ENCODE peak calls at places on chromosome 11, in seven cellular contexts. One of them, this sample, is unnamed.

GRCh38 chr11:118374729-118375128 is 15.3 kb downstream of the UBE4A start:
- DNase-seq in foreskin keratinocyte: no peak
- DNase-seq in cardiac fibroblast: no peak
- DNase-seq in NCI-H460: no peak
- DNase-seq in SW 1271: no peak
- DNase-seq in activated T-helper 1 cell treated with Interleukin-2 at 50 U/mL for 16 hours: no peak
- DNase-seq in naive B cell: no peak
- DNase-seq in this sample: no peak

GRCh38 chr11:86515297-86516094 is 140.8 kb downstream of the CCDC81 start:
- DNase-seq in foreskin keratinocyte: peak
- DNase-seq in cardiac fibroblast: peak
- DNase-seq in NCI-H460: no peak
- DNase-seq in SW 1271: peak
- DNase-seq in activated T-helper 1 cell treated with Interleukin-2 at 50 U/mL for 16 hours: no peak
- DNase-seq in naive B cell: no peak
- DNase-seq in this sample: peak

GRCh38 chr11:73157141-73158010 is 15.3 kb upstream of the FCHSD2 start:
- DNase-seq in foreskin keratinocyte: no peak
- DNase-seq in cardiac fibroblast: peak
- DNase-seq in NCI-H460: no peak
- DNase-seq in SW 1271: no peak
- DNase-seq in activated T-helper 1 cell treated with Interleukin-2 at 50 U/mL for 16 hours: no peak
- DNase-seq in naive B cell: peak
- DNase-seq in this sample: peak

GRCh38 chr11:17314904-17315426 is 36.6 kb upstream of the NCR3LG1 start:
- DNase-seq in foreskin keratinocyte: no peak
- DNase-seq in cardiac fibroblast: no peak
- DNase-seq in NCI-H460: no peak
- DNase-seq in SW 1271: no peak
- DNase-seq in activated T-helper 1 cell treated with Interleukin-2 at 50 U/mL for 16 hours: no peak
- DNase-seq in naive B cell: no peak
- DNase-seq in this sample: no peak

GRCh38 chr11:75031771-75032549 is 43.2 kb downstream of the NEU3 start:
- DNase-seq in foreskin keratinocyte: no peak
- DNase-seq in cardiac fibroblast: peak
- DNase-seq in NCI-H460: peak
- DNase-seq in SW 1271: no peak
- DNase-seq in activated T-helper 1 cell treated with Interleukin-2 at 50 U/mL for 16 hours: peak
- DNase-seq in naive B cell: peak
- DNase-seq in this sample: no peak

GRCh38 chr11:62451243-62451626 is 32.4 kb downstream of the SCGB1A1 start:
- DNase-seq in foreskin keratinocyte: no peak
- DNase-seq in cardiac fibroblast: no peak
- DNase-seq in NCI-H460: no peak
- DNase-seq in SW 1271: no peak
- DNase-seq in activated T-helper 1 cell treated with Interleukin-2 at 50 U/mL for 16 hours: no peak
- DNase-seq in naive B cell: no peak
- DNase-seq in this sample: no peak

GRCh38 chr11:61332266-61332822 is 561 bp downstream of the DDB1 start:
- DNase-seq in foreskin keratinocyte: no peak
- DNase-seq in cardiac fibroblast: peak
- DNase-seq in NCI-H460: no peak
- DNase-seq in SW 1271: no peak
- DNase-seq in activated T-helper 1 cell treated with Interleukin-2 at 50 U/mL for 16 hours: no peak
- DNase-seq in naive B cell: no peak
- DNase-seq in this sample: no peak

GRCh38 chr11:92380882-92381281 is 156.3 kb downstream of the FAT3 start:
- DNase-seq in foreskin keratinocyte: peak
- DNase-seq in cardiac fibroblast: peak
- DNase-seq in NCI-H460: no peak
- DNase-seq in SW 1271: no peak
- DNase-seq in activated T-helper 1 cell treated with Interleukin-2 at 50 U/mL for 16 hours: no peak
- DNase-seq in naive B cell: no peak
- DNase-seq in this sample: peak

GRCh38 chr11:65424200-65425104 is 1.9 kb downstream of the NEAT1 start:
- DNase-seq in foreskin keratinocyte: no peak
- DNase-seq in cardiac fibroblast: peak
- DNase-seq in NCI-H460: no peak
- DNase-seq in SW 1271: no peak
- DNase-seq in activated T-helper 1 cell treated with Interleukin-2 at 50 U/mL for 16 hours: no peak
- DNase-seq in naive B cell: no peak
- DNase-seq in this sample: no peak

GRCh38 chr11:116502641-116503061 is 270.1 kb downstream of the BUD13 start:
- DNase-seq in foreskin keratinocyte: no peak
- DNase-seq in cardiac fibroblast: no peak
- DNase-seq in NCI-H460: no peak
- DNase-seq in SW 1271: no peak
- DNase-seq in activated T-helper 1 cell treated with Interleukin-2 at 50 U/mL for 16 hours: no peak
- DNase-seq in naive B cell: no peak
- DNase-seq in this sample: no peak

GRCh38 chr11:94602430-94603372 is 35.5 kb downstream of the PIWIL4 start:
- DNase-seq in foreskin keratinocyte: no peak
- DNase-seq in cardiac fibroblast: peak
- DNase-seq in NCI-H460: peak
- DNase-seq in SW 1271: peak
- DNase-seq in activated T-helper 1 cell treated with Interleukin-2 at 50 U/mL for 16 hours: no peak
- DNase-seq in naive B cell: peak
- DNase-seq in this sample: peak

GRCh38 chr11:90330632-90331031 is 107.8 kb upstream of the CHORDC1 start:
- DNase-seq in foreskin keratinocyte: no peak
- DNase-seq in cardiac fibroblast: no peak
- DNase-seq in NCI-H460: no peak
- DNase-seq in SW 1271: no peak
- DNase-seq in activated T-helper 1 cell treated with Interleukin-2 at 50 U/mL for 16 hours: no peak
- DNase-seq in naive B cell: no peak
- DNase-seq in this sample: no peak

GRCh38 chr11:126499124-126499752 is 143.8 kb downstream of the ST3GAL4 start:
- DNase-seq in foreskin keratinocyte: no peak
- DNase-seq in cardiac fibroblast: no peak
- DNase-seq in NCI-H460: no peak
- DNase-seq in SW 1271: no peak
- DNase-seq in activated T-helper 1 cell treated with Interleukin-2 at 50 U/mL for 16 hours: no peak
- DNase-seq in naive B cell: no peak
- DNase-seq in this sample: no peak

GRCh38 chr11:115695677-115696451 is 191.6 kb upstream of the CADM1 start:
- DNase-seq in foreskin keratinocyte: no peak
- DNase-seq in cardiac fibroblast: no peak
- DNase-seq in NCI-H460: no peak
- DNase-seq in SW 1271: no peak
- DNase-seq in activated T-helper 1 cell treated with Interleukin-2 at 50 U/mL for 16 hours: no peak
- DNase-seq in naive B cell: no peak
- DNase-seq in this sample: no peak

GRCh38 chr11:118088531-118088930 is 1.8 kb upstream of the SMIM35 start:
- DNase-seq in foreskin keratinocyte: no peak
- DNase-seq in cardiac fibroblast: no peak
- DNase-seq in NCI-H460: no peak
- DNase-seq in SW 1271: no peak
- DNase-seq in activated T-helper 1 cell treated with Interleukin-2 at 50 U/mL for 16 hours: no peak
- DNase-seq in naive B cell: peak
- DNase-seq in this sample: no peak

GRCh38 chr11:9758676-9759518 is 95.0 kb downstream of the SWAP70 start:
- DNase-seq in foreskin keratinocyte: no peak
- DNase-seq in cardiac fibroblast: peak
- DNase-seq in NCI-H460: peak
- DNase-seq in SW 1271: peak
- DNase-seq in activated T-helper 1 cell treated with Interleukin-2 at 50 U/mL for 16 hours: peak
- DNase-seq in naive B cell: peak
- DNase-seq in this sample: no peak

GRCh38 chr11:12171921-12172320 is 61.5 kb downstream of the MICAL2 start:
- DNase-seq in foreskin keratinocyte: no peak
- DNase-seq in cardiac fibroblast: no peak
- DNase-seq in NCI-H460: no peak
- DNase-seq in SW 1271: no peak
- DNase-seq in activated T-helper 1 cell treated with Interleukin-2 at 50 U/mL for 16 hours: no peak
- DNase-seq in naive B cell: no peak
- DNase-seq in this sample: no peak

GRCh38 chr11:45752136-45752535 is 52.8 kb upstream of the SLC35C1 start:
- DNase-seq in foreskin keratinocyte: no peak
- DNase-seq in cardiac fibroblast: no peak
- DNase-seq in NCI-H460: no peak
- DNase-seq in SW 1271: no peak
- DNase-seq in activated T-helper 1 cell treated with Interleukin-2 at 50 U/mL for 16 hours: no peak
- DNase-seq in naive B cell: no peak
- DNase-seq in this sample: no peak

GRCh38 chr11:74446445-74446844 is 20.9 kb downstream of the KCNE3 start:
- DNase-seq in foreskin keratinocyte: no peak
- DNase-seq in cardiac fibroblast: no peak
- DNase-seq in NCI-H460: no peak
- DNase-seq in SW 1271: no peak
- DNase-seq in activated T-helper 1 cell treated with Interleukin-2 at 50 U/mL for 16 hours: no peak
- DNase-seq in naive B cell: no peak
- DNase-seq in this sample: no peak

GRCh38 chr11:76783901-76784813 is 1.0 kb downstream of the TSKU start:
- DNase-seq in foreskin keratinocyte: no peak
- DNase-seq in cardiac fibroblast: peak
- DNase-seq in NCI-H460: no peak
- DNase-seq in SW 1271: peak
- DNase-seq in activated T-helper 1 cell treated with Interleukin-2 at 50 U/mL for 16 hours: no peak
- DNase-seq in naive B cell: no peak
- DNase-seq in this sample: no peak

GRCh38 chr11:45204761-45205160 is 58.3 kb downstream of the PRDM11 start:
- DNase-seq in foreskin keratinocyte: no peak
- DNase-seq in cardiac fibroblast: no peak
- DNase-seq in NCI-H460: no peak
- DNase-seq in SW 1271: no peak
- DNase-seq in activated T-helper 1 cell treated with Interleukin-2 at 50 U/mL for 16 hours: no peak
- DNase-seq in naive B cell: no peak
- DNase-seq in this sample: no peak

GRCh38 chr11:132770802-132771545 is 761.3 kb downstream of the OPCML start:
- DNase-seq in foreskin keratinocyte: no peak
- DNase-seq in cardiac fibroblast: no peak
- DNase-seq in NCI-H460: no peak
- DNase-seq in SW 1271: no peak
- DNase-seq in activated T-helper 1 cell treated with Interleukin-2 at 50 U/mL for 16 hours: no peak
- DNase-seq in naive B cell: no peak
- DNase-seq in this sample: no peak

GRCh38 chr11:76263166-76263565 is 56.9 kb upstream of the WNT11 start:
- DNase-seq in foreskin keratinocyte: no peak
- DNase-seq in cardiac fibroblast: no peak
- DNase-seq in NCI-H460: no peak
- DNase-seq in SW 1271: no peak
- DNase-seq in activated T-helper 1 cell treated with Interleukin-2 at 50 U/mL for 16 hours: no peak
- DNase-seq in naive B cell: no peak
- DNase-seq in this sample: no peak

GRCh38 chr11:45815747-45816146 is 10.8 kb downstream of the SLC35C1 start:
- DNase-seq in foreskin keratinocyte: no peak
- DNase-seq in cardiac fibroblast: peak
- DNase-seq in NCI-H460: no peak
- DNase-seq in SW 1271: no peak
- DNase-seq in activated T-helper 1 cell treated with Interleukin-2 at 50 U/mL for 16 hours: no peak
- DNase-seq in naive B cell: no peak
- DNase-seq in this sample: no peak

GRCh38 chr11:70572974-70573260 is 174.6 kb downstream of the CTTN start:
- DNase-seq in foreskin keratinocyte: no peak
- DNase-seq in cardiac fibroblast: no peak
- DNase-seq in NCI-H460: no peak
- DNase-seq in SW 1271: no peak
- DNase-seq in activated T-helper 1 cell treated with Interleukin-2 at 50 U/mL for 16 hours: no peak
- DNase-seq in naive B cell: no peak
- DNase-seq in this sample: no peak

GRCh38 chr11:27995082-27995481 is 112.9 kb downstream of the KIF18A start:
- DNase-seq in foreskin keratinocyte: no peak
- DNase-seq in cardiac fibroblast: peak
- DNase-seq in NCI-H460: no peak
- DNase-seq in SW 1271: no peak
- DNase-seq in activated T-helper 1 cell treated with Interleukin-2 at 50 U/mL for 16 hours: no peak
- DNase-seq in naive B cell: no peak
- DNase-seq in this sample: no peak

GRCh38 chr11:6397156-6397555 is 6.9 kb downstream of the SMPD1 start:
- DNase-seq in foreskin keratinocyte: no peak
- DNase-seq in cardiac fibroblast: no peak
- DNase-seq in NCI-H460: no peak
- DNase-seq in SW 1271: no peak
- DNase-seq in activated T-helper 1 cell treated with Interleukin-2 at 50 U/mL for 16 hours: no peak
- DNase-seq in naive B cell: no peak
- DNase-seq in this sample: no peak

GRCh38 chr11:102886999-102887398 is 12.2 kb upstream of the MMP12 start:
- DNase-seq in foreskin keratinocyte: no peak
- DNase-seq in cardiac fibroblast: peak
- DNase-seq in NCI-H460: no peak
- DNase-seq in SW 1271: no peak
- DNase-seq in activated T-helper 1 cell treated with Interleukin-2 at 50 U/mL for 16 hours: no peak
- DNase-seq in naive B cell: no peak
- DNase-seq in this sample: no peak

This sample was measured in AG04449.